ENCODE peak calls at places on chromosomes 6 and 20, in ten cellular contexts. X is progenitor cell of endocrine pancreas, R is NB4, O is bronchial epithelial cell, L is fibroblast of pulmonary artery, D is fibroblast of the aortic adventitia, M is hepatocyte, J is AG04450, H is uterus, P is mammary epithelial cell. T is an unnamed sample.
A peak's percentile ranks its signal among the peaks of the same experiment; 100 is the strongest.

GRCh38 chr20:11890331-11891080 is 27.2 kb upstream of the BTBD3 start:
- DNase-seq in L (peak; percentile 92), O (peak; percentile 76), D (peak; percentile 82), X (peak; percentile 89), J (peak; percentile 78), M (peak; percentile 96), R (peak; percentile 93), P (peak; percentile 84), H (peak; percentile 85), T (peak; percentile 82)

GRCh38 chr6:107719160-107719559 is 105.0 kb downstream of the SCML4 start:
- DNase-seq in L (no peak), M (no peak), P (no peak), H (no peak), J (no peak), R (no peak), X (no peak), D (no peak), O (no peak), T (no peak)

GRCh38 chr6:7129360-7129759 is 21.6 kb downstream of the RREB1 start:
- DNase-seq in R (peak; percentile 49), H (no peak), P (no peak), X (no peak), L (no peak), M (no peak), J (no peak), D (no peak), O (peak; percentile 89), T (no peak)

GRCh38 chr20:14401479-14402138 is 64.2 kb upstream of the FLRT3 start:
- DNase-seq in P (no peak), O (no peak), M (no peak), D (no peak), X (no peak), J (no peak), L (no peak), H (no peak), R (no peak), T (no peak)

GRCh38 chr6:141866731-141867502 is 265.8 kb upstream of the GJE1 start:
- DNase-seq in R (no peak), X (no peak), L (no peak), M (no peak), O (no peak), H (no peak), J (no peak), P (no peak), D (peak; percentile 32), T (no peak)

GRCh38 chr20:32483351-32484220 is 101.5 kb downstream of the NOL4L start:
- DNase-seq in D (peak; percentile 60), J (no peak), M (peak; percentile 96), L (peak; percentile 81), O (peak; percentile 20), H (peak; percentile 66), X (peak; percentile 90), P (peak; percentile 71), R (peak; percentile 96), T (peak; percentile 63)

GRCh38 chr6:25844518-25844917 is 12.7 kb upstream of the SLC17A1 start:
- DNase-seq in M (no peak), D (no peak), H (no peak), R (no peak), X (no peak), O (no peak), J (no peak), L (no peak), P (no peak), T (no peak)

GRCh38 chr6:3386374-3386857 is 70.4 kb downstream of the SLC22A23 start:
- DNase-seq in X (no peak), R (no peak), J (no peak), H (no peak), P (no peak), O (no peak), M (no peak), D (no peak), L (no peak), T (no peak)

GRCh38 chr6:9178066-9178465 is 742.7 kb upstream of the SLC35B3 start:
- DNase-seq in X (no peak), J (no peak), H (no peak), R (no peak), O (no peak), L (no peak), P (no peak), M (no peak), D (no peak), T (no peak)

GRCh38 chr6:92541457-92542060 is 877.8 kb downstream of the EPHA7 start:
- DNase-seq in D (no peak), H (no peak), L (no peak), P (no peak), X (no peak), R (no peak), O (peak; percentile 3), M (no peak), J (no peak), T (no peak)

GRCh38 chr6:92534109-92534508 is 885.2 kb downstream of the EPHA7 start:
- DNase-seq in D (no peak), O (no peak), R (no peak), J (no peak), M (no peak), X (no peak), L (no peak), P (no peak), H (no peak), T (no peak)

GRCh38 chr6:92538296-92538695 is 881.1 kb downstream of the EPHA7 start:
- DNase-seq in H (no peak), O (peak; percentile 43), P (no peak), M (no peak), R (no peak), J (no peak), L (peak; percentile 10), X (no peak), D (no peak), T (no peak)

DNA sequence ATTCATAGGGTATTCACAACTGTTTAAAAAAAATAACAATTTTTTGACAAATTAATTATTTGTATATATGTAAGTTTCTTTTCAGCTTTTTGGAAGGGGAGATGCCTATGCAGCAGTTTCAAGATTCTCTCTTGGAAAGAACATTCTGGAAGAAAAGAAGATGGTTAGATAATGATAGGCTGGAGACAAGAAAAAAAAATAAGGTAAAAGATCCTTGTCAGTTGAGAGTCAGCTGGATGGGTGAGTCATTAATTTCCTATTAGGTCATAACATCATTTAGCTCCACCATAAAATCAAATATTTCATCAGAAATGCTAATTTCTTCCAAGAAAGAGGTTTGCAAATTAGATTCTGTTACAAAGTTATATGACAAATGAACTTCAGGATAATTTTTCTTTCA is 880.4 kb downstream of the EPHA7 start:
- DNase-seq in M (no peak), O (peak; percentile 28), J (no peak), L (no peak), P (no peak), R (no peak), D (no peak), H (no peak), X (no peak), T (no peak)
- TF ChIP-seq CTCF in M (no peak), O (no peak), J (no peak), L (no peak), P (no peak), R (no peak), D (no peak), H (no peak), X (no peak), T (no peak)

DNA sequence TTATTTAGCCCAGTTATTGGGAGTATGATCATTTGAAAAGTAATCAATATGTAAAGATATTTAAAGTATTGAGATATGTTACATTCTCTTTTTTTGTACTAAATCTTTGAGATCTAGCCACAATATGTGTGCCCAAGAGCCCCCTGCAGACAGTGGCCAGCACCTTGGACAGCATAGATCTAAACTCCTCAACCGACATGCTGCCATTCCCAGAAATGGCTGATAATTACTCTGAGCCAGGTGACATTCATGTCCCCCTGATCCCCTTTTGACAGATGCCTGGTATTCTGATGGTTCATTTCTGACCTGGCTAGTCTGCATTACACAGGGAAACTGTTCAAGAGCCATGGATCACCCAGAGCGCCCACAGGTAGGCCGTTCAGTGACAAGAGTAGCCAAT is 177.1 kb downstream of the ZDHHC14 start:
- DNase-seq in P (no peak), J (no peak), H (no peak), X (no peak), M (no peak), R (no peak), D (no peak), L (peak; percentile 16), O (no peak), T (no peak)
- TF ChIP-seq CTCF in P (no peak), J (no peak), H (no peak), X (no peak), M (no peak), R (no peak), D (no peak), L (no peak), O (no peak), T (no peak)

DNA sequence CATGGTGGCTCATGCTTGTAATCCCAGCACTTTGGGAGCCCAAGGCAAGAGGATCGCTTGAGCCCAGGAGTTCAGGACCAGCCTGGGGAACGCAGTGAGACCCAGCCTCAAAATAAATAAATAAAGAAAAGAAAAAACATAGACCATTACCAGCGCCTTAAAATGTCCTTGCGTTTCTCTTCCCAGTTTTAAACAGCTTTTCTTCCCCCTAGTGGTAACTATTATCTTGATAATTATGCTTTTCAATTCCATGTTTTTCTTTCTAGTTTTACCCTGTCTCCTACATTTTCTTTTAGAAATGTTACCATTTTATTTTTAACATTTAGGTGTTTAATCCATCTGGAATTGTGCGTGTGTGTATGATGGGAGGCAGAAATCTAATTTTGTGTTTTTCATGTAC is 24.4 kb downstream of the DNAH8 start:
- DNase-seq in P (no peak), L (peak; percentile 10), J (no peak), O (no peak), D (peak; percentile 4), M (no peak), R (no peak), H (no peak), X (no peak), T (peak; percentile 1)
- TF ChIP-seq CTCF in P (peak; percentile 33), L (peak; percentile 34), J (peak; percentile 47), O (no peak), D (peak; percentile 38), M (peak; percentile 49), R (no peak), H (no peak), X (peak; percentile 50), T (peak; percentile 35)

GRCh38 chr6:30759575-30760239 is 15.4 kb upstream of the IER3 start:
- DNase-seq in H (no peak), X (no peak), D (peak; percentile 93), O (peak; percentile 95), M (peak; percentile 70), J (peak; percentile 93), R (no peak), L (peak; percentile 94), P (peak; percentile 76), T (peak; percentile 87)

GRCh38 chr6:30761791-30762429 is 17.6 kb upstream of the IER3 start:
- DNase-seq in L (no peak), J (no peak), M (no peak), D (no peak), R (no peak), H (no peak), P (no peak), O (no peak), X (no peak), T (no peak)

GRCh38 chr6:30763155-30763617 is 18.8 kb upstream of the IER3 start:
- DNase-seq in L (no peak), M (peak; percentile 5), R (no peak), J (no peak), O (no peak), H (no peak), X (no peak), P (no peak), D (no peak), T (no peak)

GRCh38 chr6:30757261-30757935 is 13.1 kb upstream of the IER3 start:
- DNase-seq in O (no peak), P (no peak), J (no peak), L (no peak), M (no peak), D (no peak), H (no peak), X (no peak), R (no peak), T (no peak)

GRCh38 chr6:30760537-30760936 is 16.2 kb upstream of the IER3 start:
- DNase-seq in X (no peak), J (no peak), D (no peak), P (no peak), M (no peak), L (no peak), H (no peak), R (no peak), O (no peak), T (no peak)
- TF ChIP-seq CTCF in X (no peak), J (no peak), D (no peak), P (no peak), M (no peak), L (no peak), H (no peak), R (no peak), O (no peak), T (no peak)

T was measured in fibroblast of mammary gland.